ENCODE peak calls at places on chromosome 21, in nine cellular contexts. O is astrocyte, W is right cardiac atrium, Z is psoas muscle, Q is breast epithelium, Y is body of pancreas, S is aorta, F is uterus, K is brain microvascular endothelial cell. L is an unnamed sample. For H3K27me3, the result is how much of the 10 kb centered on the place peaks cover.

GRCh38 chr21:46500224-46500861 is 41.7 kb downstream of the DIP2A start:
- DNase-seq in Q (no peak), Z (no peak), O (peak), K (no peak), W (no peak), S (no peak), Y (no peak), F (no peak), L (no peak)

GRCh38 chr21:42445311-42445710 is 41.6 kb downstream of the UBASH3A start:
- DNase-seq in Y (no peak), O (no peak), S (no peak), K (no peak), W (no peak), Z (no peak), F (no peak), Q (no peak), L (no peak)

GRCh38 chr21:8989883-8990325 is 1531.5 kb upstream of the TPTE start:
- DNase-seq in W (peak), O (peak), K (no peak), F (no peak), S (no peak), Y (no peak), Q (no peak), Z (no peak), L (no peak)

GRCh38 chr21:29406385-29406784 is 107.7 kb downstream of the BACH1 start:
- DNase-seq in Y (no peak), W (no peak), F (no peak), S (no peak), O (peak), Z (no peak), K (no peak), Q (no peak), L (no peak)

GRCh38 chr21:17463441-17463840 is 49.4 kb upstream of the CXADR start:
- DNase-seq in S (no peak), Y (no peak), O (peak), F (peak), Z (no peak), Q (no peak), K (peak), W (no peak), L (no peak)

GRCh38 chr21:27571706-27572105 is 604.8 kb upstream of the ADAMTS5 start:
- DNase-seq in Y (no peak), Q (no peak), K (peak), F (no peak), W (no peak), Z (no peak), O (peak), S (no peak), L (no peak)

GRCh38 chr21:36250423-36251075 is 69.4 kb upstream of the MORC3 start:
- DNase-seq in Y (no peak), W (no peak), K (no peak), Z (no peak), S (no peak), F (no peak), O (no peak), Q (no peak), L (no peak)

GRCh38 chr21:43751955-43752591 is 24.0 kb downstream of the CSTB start:
- DNase-seq in K (no peak), Q (no peak), S (no peak), Y (no peak), O (no peak), W (no peak), Z (no peak), F (no peak), L (no peak)

GRCh38 chr21:24367936-24368335 is 1239.3 kb downstream of the MRPL39 start:
- DNase-seq in Q (no peak), O (peak), Y (no peak), S (no peak), W (no peak), Z (no peak), K (no peak), F (no peak), L (no peak)

GRCh38 chr21:46155514-46156377 is at the start of gene FTCD:
- DNase-seq in K (no peak), S (peak), O (no peak), F (peak), Z (no peak), W (peak), Q (no peak), Y (no peak), L (peak)

GRCh38 chr21:42578761-42579415 is 65.2 kb downstream of the SLC37A1 start:
- DNase-seq in Y (no peak), Q (no peak), K (no peak), O (no peak), S (peak), Z (no peak), F (peak), W (no peak), L (peak)

GRCh38 chr21:24118738-24119470 is 1488.4 kb downstream of the MRPL39 start:
- DNase-seq in K (peak), S (no peak), Z (no peak), F (no peak), O (peak), Q (no peak), Y (no peak), W (no peak), L (no peak)

GRCh38 chr21:42850866-42851391 is 28.4 kb downstream of the WDR4 start:
- DNase-seq in Z (no peak), S (no peak), O (no peak), F (no peak), K (peak), Y (no peak), Q (no peak), W (peak), L (peak)

GRCh38 chr21:45900034-45900868 is 81.3 kb upstream of the COL6A1 start:
- DNase-seq in Z (peak), Y (no peak), W (peak), F (no peak), S (peak), K (no peak), O (no peak), Q (no peak), L (peak)

GRCh38 chr21:24395320-24395933 is 1211.9 kb downstream of the MRPL39 start:
- DNase-seq in K (no peak), Q (no peak), S (no peak), F (no peak), W (no peak), Y (no peak), Z (no peak), O (peak), L (no peak)

GRCh38 chr21:8990326-8991087 is 1530.9 kb upstream of the TPTE start:
- DNase-seq in Z (no peak), F (no peak), Q (no peak), S (no peak), O (peak), K (no peak), Y (no peak), W (no peak), L (no peak)

GRCh38 chr21:44836666-44837471 is 19.0 kb upstream of the SUMO3 start:
- DNase-seq in Y (no peak), F (no peak), S (no peak), W (no peak), Z (no peak), K (no peak), Q (no peak), O (no peak), L (no peak)

GRCh38 chr21:19507682-19508260 is 1104.2 kb upstream of the TMPRSS15 start:
- DNase-seq in W (no peak), Z (no peak), S (no peak), O (no peak), K (no peak), Q (no peak), F (no peak), Y (no peak), L (no peak)

GRCh38 chr21:28731700-28732321 is 260.9 kb downstream of the LTN1 start:
- DNase-seq in Y (no peak), F (no peak), K (no peak), O (no peak), W (no peak), Q (no peak), Z (no peak), S (no peak), L (no peak)

GRCh38 chr21:45607021-45607921 is 36.3 kb upstream of the PCBP3 start:
- DNase-seq in Q (no peak), Y (no peak), K (peak), F (no peak), Z (no peak), W (no peak), O (peak), S (no peak), L (no peak)

GRCh38 chr21:44926364-44927101 is 5.8 kb upstream of the ITGB2 start:
- DNase-seq in Q (no peak), S (peak), W (peak), Z (no peak), F (no peak), K (no peak), Y (no peak), O (peak), L (no peak)

GRCh38 chr21:35624896-35625295 is 435.4 kb downstream of the SETD4 start:
- DNase-seq in Z (no peak), Q (no peak), Y (no peak), F (no peak), O (no peak), S (no peak), W (no peak), K (no peak), L (no peak)

GRCh38 chr21:25939396-25939761 is 204.6 kb downstream of the GABPA start:
- DNase-seq in Z (no peak), K (no peak), S (no peak), W (no peak), O (no peak), Q (no peak), Y (no peak), F (no peak), L (no peak)

GRCh38 chr21:14617836-14618235 is 71.7 kb upstream of the SAMSN1 start:
- DNase-seq in Z (no peak), O (no peak), F (no peak), S (no peak), W (no peak), Q (no peak), Y (no peak), K (no peak), L (no peak)

GRCh38 chr21:42524341-42525227 is 10.9 kb downstream of the SLC37A1 start:
- DNase-seq in W (peak), Z (peak), O (peak), Q (peak), K (peak), S (peak), F (peak), Y (peak), L (no peak)

GRCh38 chr21:45427331-45428271 is 22.6 kb downstream of the COL18A1 start:
- DNase-seq in Z (peak), Y (peak), S (peak), O (peak), W (peak), K (peak), Q (peak), F (peak), L (peak)

GRCh38 chr21:33369586-33369985 is 33.6 kb upstream of the IFNGR2 start:
- DNase-seq in W (no peak), K (no peak), Q (no peak), Y (no peak), Z (no peak), S (no peak), O (no peak), F (no peak), L (no peak)

GRCh38 chr21:33372582-33372981 is 30.6 kb upstream of the IFNGR2 start:
- DNase-seq in Q (no peak), W (no peak), F (no peak), O (no peak), Y (no peak), K (no peak), S (no peak), Z (no peak), L (no peak)

GRCh38 chr21:33368124-33368523 is 35.1 kb upstream of the IFNGR2 start:
- DNase-seq in O (no peak), W (no peak), S (no peak), F (no peak), Q (no peak), Y (no peak), Z (no peak), K (no peak), L (no peak)

GRCh38 chr21:33368576-33368975 is 34.6 kb upstream of the IFNGR2 start:
- DNase-seq in S (no peak), K (no peak), Z (no peak), O (no peak), F (no peak), W (no peak), Y (no peak), Q (no peak), L (no peak)

DNA sequence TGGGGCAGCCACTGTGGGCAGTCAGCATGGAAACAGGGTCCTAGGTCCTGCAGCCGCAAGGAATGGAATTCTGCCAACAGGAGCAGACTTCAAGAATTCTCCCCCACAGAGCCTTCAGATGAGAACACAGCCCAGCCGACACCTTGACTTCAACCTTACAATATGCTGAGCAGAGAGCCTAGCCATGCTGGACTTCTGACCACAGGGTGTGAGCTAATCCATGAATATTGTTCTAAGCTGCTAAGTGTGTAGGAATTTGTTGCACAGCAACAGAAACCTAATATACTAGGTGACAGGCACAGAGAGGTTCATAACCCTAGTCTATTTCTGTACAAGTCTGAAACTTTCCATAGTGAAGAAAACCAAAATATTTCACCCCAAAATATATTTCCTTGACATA is 32.9 kb upstream of the IFNGR2 start:
- DNase-seq in K (no peak), S (no peak), Y (no peak), Q (no peak), W (no peak), Z (no peak), F (no peak), O (no peak), L (no peak)
- H3K27ac ChIP-seq in K (no peak), S (no peak), Y (no peak), Q (no peak), W (no peak), Z (no peak), F (no peak), O (no peak), L (no peak)

GRCh38 chr21:32412998-32413504 is 545 bp downstream of the EVA1C start:
- DNase-seq in K (no peak), F (peak), Z (peak), Q (peak), O (no peak), W (peak), Y (peak), S (peak), L (no peak)

GRCh38 chr21:32413697-32414578 is 1.4 kb downstream of the EVA1C start:
- DNase-seq in Z (peak), O (peak), Q (no peak), W (no peak), S (no peak), F (peak), K (no peak), Y (no peak), L (no peak)

GRCh38 chr21:32415999-32416398 is 3.5 kb downstream of the EVA1C start:
- DNase-seq in W (no peak), K (no peak), Y (no peak), O (no peak), F (no peak), Q (no peak), S (no peak), Z (no peak), L (no peak)

GRCh38 chr21:32414579-32415358 is 2.3 kb downstream of the EVA1C start:
- DNase-seq in W (no peak), Q (no peak), O (peak), S (no peak), K (no peak), Z (no peak), Y (no peak), F (no peak), L (no peak)

DNA sequence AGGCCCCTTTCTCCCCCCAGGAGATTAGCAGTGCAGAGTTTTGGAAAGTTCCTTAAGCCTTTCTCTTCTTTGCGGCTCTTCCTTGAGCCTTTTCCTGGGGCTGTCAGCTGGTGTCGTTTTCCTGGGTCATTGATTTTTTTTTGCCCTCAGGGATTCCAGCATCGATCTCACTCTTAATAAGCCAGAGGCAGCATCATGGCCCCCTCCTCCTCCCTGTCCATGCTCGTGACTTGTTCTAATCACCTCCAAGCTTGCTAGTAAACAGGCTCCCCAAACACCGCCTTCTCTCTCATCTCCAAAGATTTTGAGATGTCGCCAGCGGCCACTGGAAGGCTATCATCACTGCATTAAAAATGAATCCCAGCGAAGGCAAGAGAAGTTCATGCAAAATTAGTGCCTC is 2.9 kb downstream of the EVA1C start:
- DNase-seq in Y (no peak), O (no peak), Z (no peak), S (no peak), F (no peak), W (no peak), Q (no peak), K (no peak), L (no peak)
- H3K27me3 ChIP-seq in Y (under half), O (under half), Z (under half), S (under half), F (under half), W (under half), Q (under half), K (under half), L (under half)

DNA sequence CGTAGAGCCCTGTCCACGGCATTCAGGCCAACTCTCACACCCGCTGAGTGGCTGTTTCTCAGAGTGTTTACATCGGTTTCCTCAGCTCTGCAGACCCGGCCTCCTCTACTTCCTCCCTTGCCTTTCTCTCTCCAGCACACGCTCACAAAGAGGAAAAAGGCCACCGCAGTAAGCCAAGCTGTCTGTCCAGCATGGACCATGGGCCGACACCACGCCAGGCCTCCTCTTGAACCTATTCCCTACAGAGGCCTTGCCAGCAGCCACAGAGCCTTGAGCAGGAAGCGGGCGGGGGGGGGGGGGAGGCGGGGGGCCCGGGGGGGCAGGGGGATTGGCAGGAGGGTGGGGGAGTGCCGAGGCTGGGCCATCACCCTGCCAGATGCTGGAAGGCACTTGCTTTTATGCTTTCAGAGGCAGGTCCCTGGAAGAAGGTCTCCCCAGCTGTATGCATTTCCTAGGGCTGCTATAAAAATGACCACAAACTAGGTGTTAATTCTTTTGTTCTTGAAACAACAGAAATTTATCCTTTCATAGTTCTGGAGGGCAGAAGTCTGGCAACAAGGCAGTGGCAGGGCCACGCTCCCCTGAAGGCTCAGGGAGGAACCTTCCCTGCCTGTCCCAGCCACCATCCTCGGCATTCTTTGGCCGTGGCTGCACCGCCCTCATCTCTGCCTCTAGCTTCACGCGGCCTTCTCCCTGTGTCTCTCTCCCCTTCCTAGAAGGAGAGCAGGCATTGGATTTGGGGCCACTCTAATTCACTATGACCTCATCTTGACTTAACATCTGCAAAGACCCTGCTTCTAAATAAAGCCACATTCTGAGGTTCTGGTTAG is 178.3 kb downstream of the PSMG1 start:
- DNase-seq in F (peak), S (peak), Q (no peak), W (peak), Y (peak), K (no peak), Z (no peak), O (peak), L (no peak)
- H3K4me3 ChIP-seq in F (no peak), S (no peak), Q (no peak), W (no peak), Y (no peak), K (no peak), Z (no peak), O (no peak), L (no peak)

DNA sequence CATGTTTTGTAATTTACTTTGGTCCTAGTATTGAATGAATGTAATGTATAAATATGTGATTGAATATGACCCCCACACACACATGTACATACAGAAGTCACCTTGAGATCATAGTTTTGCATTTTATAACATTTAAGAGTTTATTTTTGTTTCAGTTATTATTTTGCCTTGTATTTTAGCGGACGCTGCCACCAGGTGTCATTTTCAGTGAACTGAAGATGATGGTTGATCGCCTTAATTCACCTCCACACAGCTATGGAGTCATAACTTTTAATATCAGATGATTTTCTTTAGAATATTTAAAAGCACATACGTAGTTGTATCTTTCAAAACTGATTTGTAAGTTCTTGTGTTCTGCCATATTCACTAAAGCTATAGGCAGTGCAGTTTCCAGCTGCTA is 130.4 kb downstream of the DYRK1A start:
- DNase-seq in Y (no peak), S (no peak), K (no peak), O (no peak), W (no peak), Q (no peak), Z (no peak), F (no peak), L (no peak)
- H3K27ac ChIP-seq in Y (no peak), S (no peak), K (no peak), O (no peak), W (no peak), Q (no peak), Z (peak), F (no peak), L (no peak)

DNA sequence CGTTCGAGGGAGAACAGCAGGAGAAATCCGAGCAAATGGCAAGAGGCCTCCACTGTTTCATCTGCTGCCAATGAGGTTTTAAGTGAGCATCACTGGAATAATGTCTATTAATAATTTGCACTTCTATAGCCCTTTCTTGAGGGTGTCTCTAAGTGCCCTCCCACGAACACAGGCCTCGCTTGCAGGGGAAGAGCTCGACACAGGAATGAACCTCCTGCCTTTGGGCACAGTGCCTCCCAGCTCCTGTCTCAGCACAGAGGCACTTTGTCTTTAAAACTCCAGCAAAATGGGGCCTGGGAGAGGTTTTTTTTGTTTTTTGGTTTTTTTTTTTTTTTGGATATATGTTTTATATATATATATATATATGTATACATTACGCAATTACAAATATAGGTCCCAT is 56.6 kb downstream of the OLIG1 start:
- DNase-seq in Z (no peak), K (no peak), O (no peak), S (no peak), Q (no peak), W (no peak), F (no peak), Y (no peak), L (no peak)
- H3K27me3 ChIP-seq in Z (under half), K (under half), O (under half), S (under half), Q (under half), W (under half), F (under half), Y (under half), L (under half)

DNA sequence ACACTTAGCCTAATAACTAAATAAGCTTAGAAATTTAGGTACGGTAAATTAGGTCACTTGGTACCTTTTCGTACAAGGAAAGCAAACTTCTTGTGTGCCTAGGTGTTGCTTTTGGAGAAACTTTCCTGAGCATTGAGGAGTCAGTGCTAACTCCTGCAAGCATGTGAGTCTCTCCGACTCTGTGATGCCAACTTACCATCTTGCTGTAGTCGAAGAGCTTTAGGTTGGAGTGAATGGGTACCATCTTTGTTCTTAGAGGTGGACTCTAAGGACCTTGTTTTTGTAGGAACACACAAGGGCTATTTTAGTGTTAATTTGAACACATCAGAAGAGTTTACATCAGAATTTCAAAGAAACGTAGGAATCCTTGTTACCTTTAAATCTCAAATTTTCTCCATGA is 688.9 kb downstream of the USP25 start:
- DNase-seq in Y (no peak), K (no peak), Z (no peak), F (no peak), O (peak), Q (no peak), W (no peak), S (no peak), L (no peak)
- H3K4me3 ChIP-seq in Y (no peak), K (no peak), Z (peak), F (no peak), O (peak), Q (peak), W (peak), S (no peak), L (no peak)

GRCh38 chr21:39054066-39054465 is 129.2 kb downstream of the PSMG1 start:
- DNase-seq in Q (no peak), W (no peak), K (no peak), S (no peak), O (no peak), Z (no peak), F (no peak), Y (no peak), L (no peak)
- H3K27ac ChIP-seq in Q (peak), W (peak), K (no peak), S (no peak), O (no peak), Z (no peak), F (peak), Y (peak), L (no peak)